ENCODE peak calls at places on chromosomes 2 and 18, in seven cellular contexts. One of them, this sample, is unnamed.

GRCh38 chr18:36247036-36247435 is 50.5 kb upstream of the FHOD3 start:
- ATAC-seq in gastrocnemius medialis: no peak
- ATAC-seq in GM12878: no peak
- ATAC-seq in HepG2: no peak
- ATAC-seq in upper lobe of left lung: no peak
- ATAC-seq in heart left ventricle: no peak
- ATAC-seq in HCT116: no peak
- ATAC-seq in this sample: no peak

GRCh38 chr2:100940766-100941645 is 61.1 kb upstream of the RPL31 start:
- ATAC-seq in gastrocnemius medialis: no peak
- ATAC-seq in HepG2: no peak
- ATAC-seq in GM12878: no peak
- ATAC-seq in heart left ventricle: no peak
- ATAC-seq in upper lobe of left lung: no peak
- ATAC-seq in HCT116: no peak
- ATAC-seq in this sample: no peak

GRCh38 chr2:149152597-149152996 is 114.1 kb downstream of the LYPD6B start:
- ATAC-seq in gastrocnemius medialis: no peak
- ATAC-seq in HCT116: no peak
- ATAC-seq in upper lobe of left lung: no peak
- ATAC-seq in GM12878: no peak
- ATAC-seq in HepG2: no peak
- ATAC-seq in heart left ventricle: no peak
- ATAC-seq in this sample: no peak

GRCh38 chr18:43596106-43596712 is 318.9 kb upstream of the SYT4 start:
- ATAC-seq in HepG2: peak; percentile 84
- ATAC-seq in gastrocnemius medialis: no peak
- ATAC-seq in GM12878: peak; percentile 86
- ATAC-seq in heart left ventricle: no peak
- ATAC-seq in HCT116: no peak
- ATAC-seq in upper lobe of left lung: no peak
- ATAC-seq in this sample: no peak

GRCh38 chr2:68514316-68514929 is 47.0 kb downstream of the APLF start:
- ATAC-seq in GM12878: no peak
- ATAC-seq in upper lobe of left lung: no peak
- ATAC-seq in heart left ventricle: no peak
- ATAC-seq in HCT116: no peak
- ATAC-seq in gastrocnemius medialis: no peak
- ATAC-seq in HepG2: peak; percentile 48
- ATAC-seq in this sample: no peak

GRCh38 chr2:217168396-217168795 is 308.5 kb upstream of the TNP1 start:
- ATAC-seq in HepG2: no peak
- ATAC-seq in heart left ventricle: no peak
- ATAC-seq in GM12878: no peak
- ATAC-seq in HCT116: no peak
- ATAC-seq in upper lobe of left lung: no peak
- ATAC-seq in gastrocnemius medialis: no peak
- ATAC-seq in this sample: no peak

GRCh38 chr2:141601511-141602152 is 529.2 kb downstream of the LRP1B start:
- ATAC-seq in upper lobe of left lung: no peak
- ATAC-seq in heart left ventricle: no peak
- ATAC-seq in gastrocnemius medialis: no peak
- ATAC-seq in HepG2: no peak
- ATAC-seq in GM12878: no peak
- ATAC-seq in HCT116: no peak
- ATAC-seq in this sample: no peak

GRCh38 chr2:236688563-236689392 is 119.2 kb downstream of the ACKR3 start:
- ATAC-seq in upper lobe of left lung: no peak
- ATAC-seq in HCT116: no peak
- ATAC-seq in GM12878: no peak
- ATAC-seq in gastrocnemius medialis: no peak
- ATAC-seq in HepG2: no peak
- ATAC-seq in heart left ventricle: peak; percentile 29
- ATAC-seq in this sample: no peak

GRCh38 chr2:74503506-74504475 is 3.7 kb downstream of the PCGF1 start:
- ATAC-seq in HCT116: no peak
- ATAC-seq in heart left ventricle: no peak
- ATAC-seq in gastrocnemius medialis: no peak
- ATAC-seq in HepG2: peak; percentile 0
- ATAC-seq in GM12878: no peak
- ATAC-seq in upper lobe of left lung: no peak
- ATAC-seq in this sample: no peak

GRCh38 chr18:50172367-50172766 is 22.6 kb downstream of the MYO5B start:
- ATAC-seq in HCT116: no peak
- ATAC-seq in HepG2: no peak
- ATAC-seq in GM12878: no peak
- ATAC-seq in upper lobe of left lung: no peak
- ATAC-seq in heart left ventricle: no peak
- ATAC-seq in gastrocnemius medialis: no peak
- ATAC-seq in this sample: no peak

GRCh38 chr18:55014095-55014494 is 54.8 kb upstream of the CCDC68 start:
- ATAC-seq in GM12878: peak; percentile 61
- ATAC-seq in upper lobe of left lung: no peak
- ATAC-seq in HepG2: no peak
- ATAC-seq in heart left ventricle: no peak
- ATAC-seq in HCT116: no peak
- ATAC-seq in gastrocnemius medialis: no peak
- ATAC-seq in this sample: no peak

GRCh38 chr2:29114841-29115609 is at the start of gene CLIP4:
- ATAC-seq in HepG2: no peak
- ATAC-seq in upper lobe of left lung: peak; percentile 39
- ATAC-seq in HCT116: peak; percentile 31
- ATAC-seq in GM12878: peak; percentile 72
- ATAC-seq in gastrocnemius medialis: peak; percentile 50
- ATAC-seq in heart left ventricle: peak; percentile 49
- ATAC-seq in this sample: peak; percentile 80
- TF ChIP-seq POLR2A in HepG2: no peak
- TF ChIP-seq POLR2A in upper lobe of left lung: no peak
- TF ChIP-seq POLR2A in HCT116: no peak
- TF ChIP-seq POLR2A in GM12878: peak; percentile 68
- TF ChIP-seq POLR2A in gastrocnemius medialis: peak; percentile 89
- TF ChIP-seq POLR2A in heart left ventricle: no peak
- TF ChIP-seq POLR2A in this sample: peak; percentile 72

DNA sequence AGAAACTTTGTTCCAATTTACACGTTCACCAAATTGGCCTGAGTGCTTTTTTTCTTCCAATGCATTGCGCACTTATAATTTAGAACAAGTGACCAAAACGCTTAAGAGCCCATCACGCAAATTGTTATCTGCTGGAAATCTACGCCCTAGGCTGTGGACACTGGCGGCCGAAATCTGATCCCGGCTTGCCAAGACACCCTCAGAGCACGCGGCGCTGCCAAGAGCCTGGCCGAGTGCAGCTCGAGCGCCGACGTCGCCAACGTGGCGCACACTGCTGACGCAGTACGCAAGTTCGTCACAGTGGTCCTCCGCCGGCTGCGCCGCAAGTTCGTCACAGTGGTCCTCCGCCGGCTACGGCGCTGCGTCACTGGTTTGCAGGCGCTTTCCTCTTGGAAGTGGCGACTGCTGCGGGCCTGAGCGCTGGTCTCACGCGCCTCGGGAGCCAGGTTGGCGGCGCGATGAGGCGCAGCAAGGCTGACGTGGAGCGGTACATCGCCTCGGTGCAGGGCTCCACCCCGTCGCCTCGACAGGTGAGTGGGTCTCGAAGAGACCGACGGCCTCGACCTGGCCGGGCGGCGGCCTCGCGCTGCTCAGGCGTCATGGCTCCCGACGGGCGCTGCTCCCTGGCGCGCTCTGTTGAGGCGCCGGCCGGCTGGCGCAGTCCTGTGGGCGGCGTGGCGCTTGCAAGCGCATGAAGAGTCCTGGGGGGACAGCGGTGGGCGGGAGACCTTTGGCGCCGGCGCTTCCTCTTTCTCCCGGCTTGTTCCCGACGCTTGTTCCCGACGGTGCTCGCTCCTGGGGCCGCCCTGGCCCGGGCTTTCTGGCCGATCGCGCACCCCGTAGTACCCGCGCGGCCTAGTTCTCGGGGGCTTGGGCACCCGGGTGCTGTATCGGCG is at the start of gene RANBP2:
- ATAC-seq in upper lobe of left lung: peak; percentile 100
- ATAC-seq in gastrocnemius medialis: peak; percentile 97
- ATAC-seq in heart left ventricle: peak; percentile 96
- ATAC-seq in HCT116: peak; percentile 97
- ATAC-seq in HepG2: peak; percentile 94
- ATAC-seq in GM12878: peak; percentile 96
- ATAC-seq in this sample: peak; percentile 100
- TF ChIP-seq POLR2A in upper lobe of left lung: peak; percentile 22
- TF ChIP-seq POLR2A in gastrocnemius medialis: peak; percentile 96
- TF ChIP-seq POLR2A in heart left ventricle: peak; percentile 37
- TF ChIP-seq POLR2A in HCT116: peak; percentile 95
- TF ChIP-seq POLR2A in HepG2: peak; percentile 96
- TF ChIP-seq POLR2A in GM12878: peak; percentile 97
- TF ChIP-seq POLR2A in this sample: peak; percentile 94

DNA sequence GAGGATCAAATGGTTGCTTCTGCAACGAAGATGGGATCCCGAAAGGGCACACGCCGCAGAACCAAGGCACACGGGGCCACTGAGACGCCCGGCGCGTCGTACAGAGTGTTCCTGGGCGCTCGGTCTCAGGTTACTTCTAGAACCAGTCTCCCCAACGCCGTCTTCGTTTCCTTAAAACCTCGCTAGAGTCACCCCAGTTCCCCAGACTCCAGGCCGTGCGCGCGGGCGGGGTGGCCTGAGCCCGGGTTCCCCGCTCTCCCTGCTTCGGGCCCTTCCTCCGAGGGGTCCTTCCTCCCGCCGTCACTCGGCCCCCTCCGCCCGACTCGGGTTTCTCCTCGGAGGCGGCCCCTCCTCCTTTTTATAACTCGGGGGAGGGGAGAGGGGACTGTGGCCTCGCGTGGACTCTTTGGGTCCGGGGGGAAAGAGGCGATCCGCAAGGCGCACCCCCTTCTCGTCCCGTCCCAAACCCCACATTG is 776 bp upstream of the FZD7 start:
- ATAC-seq in GM12878: peak; percentile 55
- ATAC-seq in heart left ventricle: peak; percentile 37
- ATAC-seq in upper lobe of left lung: peak; percentile 83
- ATAC-seq in gastrocnemius medialis: peak; percentile 57
- ATAC-seq in HCT116: peak; percentile 56
- ATAC-seq in HepG2: peak; percentile 33
- ATAC-seq in this sample: peak; percentile 30
- TF ChIP-seq POLR2A in GM12878: no peak
- TF ChIP-seq POLR2A in heart left ventricle: no peak
- TF ChIP-seq POLR2A in upper lobe of left lung: no peak
- TF ChIP-seq POLR2A in gastrocnemius medialis: peak; percentile 68
- TF ChIP-seq POLR2A in HCT116: no peak
- TF ChIP-seq POLR2A in HepG2: no peak
- TF ChIP-seq POLR2A in this sample: no peak

GRCh38 chr2:24046930-24047702 is at the start of gene WDCP:
- ATAC-seq in HepG2: peak; percentile 93
- ATAC-seq in gastrocnemius medialis: peak; percentile 100
- ATAC-seq in upper lobe of left lung: peak; percentile 100
- ATAC-seq in HCT116: peak; percentile 93
- ATAC-seq in heart left ventricle: peak; percentile 100
- ATAC-seq in GM12878: peak; percentile 100
- ATAC-seq in this sample: peak; percentile 100
- TF ChIP-seq POLR2A in HepG2: peak; percentile 97
- TF ChIP-seq POLR2A in gastrocnemius medialis: peak; percentile 80
- TF ChIP-seq POLR2A in upper lobe of left lung: no peak
- TF ChIP-seq POLR2A in HCT116: peak; percentile 86
- TF ChIP-seq POLR2A in heart left ventricle: no peak
- TF ChIP-seq POLR2A in GM12878: peak; percentile 94
- TF ChIP-seq POLR2A in this sample: peak; percentile 57

GRCh38 chr2:188292446-188293239 is 969 bp downstream of the GULP1 start:
- ATAC-seq in gastrocnemius medialis: peak; percentile 77
- ATAC-seq in GM12878: no peak
- ATAC-seq in HCT116: peak; percentile 79
- ATAC-seq in HepG2: no peak
- ATAC-seq in heart left ventricle: peak; percentile 66
- ATAC-seq in upper lobe of left lung: peak; percentile 93
- ATAC-seq in this sample: peak; percentile 78
- TF ChIP-seq POLR2A in gastrocnemius medialis: peak; percentile 62
- TF ChIP-seq POLR2A in GM12878: no peak
- TF ChIP-seq POLR2A in HCT116: peak; percentile 62
- TF ChIP-seq POLR2A in HepG2: no peak
- TF ChIP-seq POLR2A in heart left ventricle: no peak
- TF ChIP-seq POLR2A in upper lobe of left lung: no peak
- TF ChIP-seq POLR2A in this sample: peak; percentile 43

DNA sequence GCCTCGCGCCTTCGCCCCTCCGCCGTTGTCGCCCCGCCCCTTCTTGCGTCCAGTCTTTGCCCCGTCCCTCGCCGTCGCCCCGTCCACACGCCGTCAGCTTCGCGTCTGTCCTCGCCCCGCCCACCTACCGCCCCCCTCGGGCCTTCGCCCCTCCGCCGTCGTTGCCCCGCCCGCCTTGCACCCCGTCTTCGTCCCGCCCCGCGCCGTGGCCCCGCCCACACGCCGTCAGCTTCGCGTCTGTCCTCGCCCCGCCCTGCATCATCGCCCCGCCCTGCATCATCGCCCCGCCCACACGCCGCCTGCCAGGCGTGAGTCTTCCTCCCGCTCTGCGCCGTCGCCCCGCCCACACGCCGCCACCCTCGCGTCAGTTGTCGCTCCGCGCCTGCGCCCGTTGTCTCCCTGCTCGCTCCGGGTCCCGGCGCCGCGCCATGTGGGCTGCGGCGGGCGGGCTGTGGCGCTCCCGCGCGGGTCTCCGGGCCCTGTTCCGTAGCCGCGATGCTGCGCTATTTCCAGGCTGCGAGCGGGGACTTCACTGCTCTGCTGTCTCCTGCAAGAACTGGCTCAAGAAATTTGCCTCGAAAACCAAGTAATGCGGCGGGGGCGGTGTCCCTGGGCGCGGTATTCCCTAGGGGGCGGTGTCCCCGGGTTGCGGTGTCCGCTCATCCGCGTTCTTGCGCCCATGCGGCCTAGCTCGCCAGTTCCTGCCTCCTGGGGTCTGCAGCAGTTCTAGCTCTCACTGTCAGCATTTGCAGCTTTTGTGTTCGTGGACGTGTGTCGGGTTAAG is at the start of gene RBFA:
- ATAC-seq in upper lobe of left lung: peak; percentile 98
- ATAC-seq in heart left ventricle: peak; percentile 93
- ATAC-seq in GM12878: peak; percentile 88
- ATAC-seq in gastrocnemius medialis: peak; percentile 87
- ATAC-seq in HepG2: peak; percentile 90
- ATAC-seq in HCT116: peak; percentile 87
- ATAC-seq in this sample: peak; percentile 92
- TF ChIP-seq POLR2A in upper lobe of left lung: no peak
- TF ChIP-seq POLR2A in heart left ventricle: no peak
- TF ChIP-seq POLR2A in GM12878: peak; percentile 85
- TF ChIP-seq POLR2A in gastrocnemius medialis: peak; percentile 74
- TF ChIP-seq POLR2A in HepG2: peak; percentile 82
- TF ChIP-seq POLR2A in HCT116: peak; percentile 86
- TF ChIP-seq POLR2A in this sample: peak; percentile 39